ENCODE peak calls at places on chromosome 1, in five cellular contexts. U is mucosa of descending colon, B is GM19239, J is cardiac muscle cell, I is adipocyte. R is an unnamed sample.

GRCh38 chr1:17207046-17207445 is 2.1 kb downstream of the PADI1 start:
- DNase-seq in I (no peak), B (peak; percentile 27), U (no peak), J (peak; percentile 28), R (peak; percentile 63)

GRCh38 chr1:200619894-200620272 is 668 bp downstream of the KIF14 start:
- DNase-seq in I (no peak), B (no peak), J (no peak), U (no peak), R (no peak)

GRCh38 chr1:44336668-44337067 is 18.4 kb downstream of the ERI3 start:
- DNase-seq in B (no peak), U (no peak), I (no peak), J (no peak), R (no peak)

GRCh38 chr1:226741009-226741408 is 1.9 kb upstream of the ITPKB start:
- DNase-seq in B (no peak), I (no peak), J (no peak), U (no peak), R (no peak)

GRCh38 chr1:175548774-175549173 is 194.6 kb downstream of the TNR start:
- DNase-seq in I (no peak), B (no peak), U (no peak), J (no peak), R (no peak)

GRCh38 chr1:167752219-167752985 is 30.6 kb downstream of the MPZL1 start:
- DNase-seq in U (no peak), J (no peak), B (no peak), I (no peak), R (no peak)

GRCh38 chr1:186974774-186975181 is 146.0 kb downstream of the PLA2G4A start:
- DNase-seq in B (no peak), I (peak; percentile 97), J (no peak), U (no peak), R (no peak)

GRCh38 chr1:10324627-10325026 is 74.2 kb upstream of the PGD start:
- DNase-seq in J (no peak), B (no peak), U (no peak), I (no peak), R (no peak)

GRCh38 chr1:236742421-236743160 is 52.5 kb upstream of the MTR start:
- DNase-seq in U (no peak), B (no peak), I (no peak), J (no peak), R (no peak)

GRCh38 chr1:19435181-19435580 is 50.2 kb downstream of the CAPZB start:
- DNase-seq in J (no peak), B (no peak), I (peak; percentile 90), U (no peak), R (no peak)

GRCh38 chr1:95221306-95221705 is 12.7 kb upstream of the RWDD3 start:
- DNase-seq in I (no peak), B (no peak), U (no peak), J (no peak), R (no peak)

GRCh38 chr1:161342836-161343235 is 24.8 kb downstream of the CFAP126 start:
- DNase-seq in I (no peak), J (no peak), B (no peak), U (no peak), R (no peak)

GRCh38 chr1:235758931-235759330 is 107.8 kb downstream of the LYST start:
- DNase-seq in I (no peak), B (no peak), U (no peak), J (no peak), R (no peak)

GRCh38 chr1:47978486-47978885 is 18.7 kb downstream of the TRABD2B start:
- DNase-seq in I (peak; percentile 7), J (no peak), U (peak; percentile 38), B (no peak), R (no peak)

GRCh38 chr1:228416217-228416971 is at the start of gene TRIM17:
- DNase-seq in B (no peak), J (peak; percentile 82), U (no peak), I (peak; percentile 50), R (no peak)

GRCh38 chr1:151593651-151594625 is 17.9 kb upstream of the SNX27 start:
- DNase-seq in J (peak; percentile 80), U (peak; percentile 87), I (peak; percentile 71), B (peak; percentile 80), R (peak; percentile 69)

GRCh38 chr1:117567435-117567834 is 38.4 kb upstream of the TENT5C start:
- DNase-seq in B (no peak), U (no peak), I (no peak), J (no peak), R (no peak)

GRCh38 chr1:159211331-159212136 is 6.9 kb downstream of the ACKR1 start:
- DNase-seq in B (peak; percentile 23), J (peak; percentile 67), U (peak; percentile 37), I (peak; percentile 49), R (no peak)

R was measured in GM12892.